ENCODE peak calls at places on chromosomes 7 and 10, in seven cellular contexts. U is IMR-90; Y is osteocyte; J is BJ; T is epithelial cell of esophagus; X is CD4-positive, alpha-beta T cell; E is BE2C. I is an unnamed sample.

GRCh38 chr10:14665304-14665703 is 109.4 kb downstream of the FAM107B start:
- DNase-seq in U (no peak), T (peak; percentile 95), J (no peak), E (no peak), X (no peak), Y (no peak), I (no peak)

GRCh38 chr7:141231018-141231792 is 157.3 kb downstream of the TMEM178B start:
- DNase-seq in E (peak; percentile 70), U (peak; percentile 19), J (no peak), T (peak; percentile 6), Y (no peak), X (no peak), I (no peak)

GRCh38 chr7:67398916-67399315 is 402.3 kb downstream of the TYW1 start:
- DNase-seq in E (peak; percentile 22), U (no peak), T (no peak), X (no peak), J (no peak), Y (no peak), I (no peak)

GRCh38 chr10:21494221-21495001 is 31.1 kb downstream of the SKIDA1 start:
- DNase-seq in U (no peak), T (no peak), X (no peak), E (no peak), J (no peak), Y (peak; percentile 84), I (peak; percentile 60)

GRCh38 chr10:77511498-77512218 is 126.0 kb downstream of the KCNMA1 start:
- DNase-seq in T (no peak), U (no peak), E (no peak), Y (no peak), J (no peak), X (no peak), I (no peak)

GRCh38 chr7:152464312-152465117 is 28.7 kb upstream of the KMT2C start:
- DNase-seq in U (peak; percentile 72), E (peak; percentile 82), Y (peak; percentile 94), T (peak; percentile 77), X (peak; percentile 39), J (no peak), I (peak; percentile 89)

GRCh38 chr7:92464515-92464914 is 13.2 kb downstream of the ERVW-1 start:
- DNase-seq in X (no peak), E (no peak), Y (no peak), J (no peak), U (no peak), T (peak; percentile 90), I (no peak)

GRCh38 chr7:29881724-29882123 is 75.4 kb downstream of the WIPF3 start:
- DNase-seq in J (no peak), U (no peak), Y (no peak), X (no peak), E (no peak), T (no peak), I (no peak)

GRCh38 chr10:22779331-22780019 is 65.1 kb upstream of the PIP4K2A start:
- DNase-seq in T (no peak), E (no peak), X (no peak), U (no peak), J (no peak), Y (no peak), I (no peak)

GRCh38 chr10:122102867-122103525 is 114.0 kb downstream of the TACC2 start:
- DNase-seq in Y (no peak), J (no peak), E (no peak), X (no peak), T (no peak), U (peak; percentile 36), I (no peak)

GRCh38 chr10:130453036-130453720 is 317.0 kb downstream of the GLRX3 start:
- DNase-seq in U (no peak), T (no peak), X (no peak), E (no peak), Y (peak; percentile 69), J (no peak), I (no peak)

GRCh38 chr7:140605337-140605736 is 35.3 kb downstream of the DENND2A start:
- DNase-seq in E (no peak), U (peak; percentile 96), J (no peak), T (peak; percentile 24), X (no peak), Y (no peak), I (no peak)

GRCh38 chr7:26188291-26188999 is 12.1 kb downstream of the HNRNPA2B1 start:
- DNase-seq in E (no peak), U (no peak), T (no peak), J (no peak), X (no peak), Y (no peak), I (no peak)

GRCh38 chr7:74449809-74450397 is 3.8 kb upstream of the GTF2IRD1 start:
- DNase-seq in E (peak; percentile 70), J (no peak), U (peak; percentile 43), T (peak; percentile 57), Y (no peak), X (peak; percentile 47), I (peak; percentile 87)

GRCh38 chr7:117582219-117582704 is 102.4 kb downstream of the CFTR start:
- DNase-seq in J (peak; percentile 79), Y (no peak), X (no peak), T (peak; percentile 58), U (peak; percentile 98), E (no peak), I (no peak)

GRCh38 chr7:32079530-32079929 is 9.3 kb upstream of the PDE1C start:
- DNase-seq in E (no peak), X (no peak), U (no peak), T (no peak), Y (no peak), J (no peak), I (no peak)

GRCh38 chr7:157657741-157658740 is 321.2 kb downstream of the DNAJB6 start:
- DNase-seq in T (no peak), U (no peak), E (no peak), J (no peak), Y (no peak), X (no peak), I (no peak)

GRCh38 chr7:27210441-27211083 is 10.7 kb upstream of the HOXA13 start:
- DNase-seq in X (no peak), U (peak; percentile 32), T (peak; percentile 55), Y (no peak), E (peak; percentile 69), J (no peak), I (peak; percentile 82)
- TF ChIP-seq CTCF in X (peak; percentile 81), U (peak; percentile 65), T (peak; percentile 78), Y (peak; percentile 80), E (peak; percentile 82), J (peak; percentile 79), I (peak; percentile 72)

GRCh38 chr10:73768881-73769280 is 13.0 kb upstream of the CHCHD1 start:
- DNase-seq in Y (no peak), T (no peak), E (no peak), U (no peak), J (no peak), X (peak; percentile 70), I (no peak)
- TF ChIP-seq CTCF in Y (no peak), T (peak; percentile 27), E (no peak), U (no peak), J (no peak), X (peak; percentile 67), I (peak; percentile 25)

GRCh38 chr7:138352570-138353461 is 107.2 kb upstream of the TRIM24 start:
- DNase-seq in X (no peak), Y (no peak), U (no peak), E (no peak), J (no peak), T (no peak), I (no peak)

GRCh38 chr7:138354066-138354465 is 106.0 kb upstream of the TRIM24 start:
- DNase-seq in U (no peak), X (no peak), J (no peak), Y (no peak), T (no peak), E (no peak), I (no peak)

GRCh38 chr7:138350701-138351357 is 109.2 kb upstream of the TRIM24 start:
- DNase-seq in U (no peak), X (no peak), Y (no peak), E (no peak), J (no peak), T (no peak), I (no peak)

GRCh38 chr7:138358850-138359341 is 101.2 kb upstream of the TRIM24 start:
- DNase-seq in U (no peak), E (no peak), J (no peak), Y (no peak), T (no peak), X (no peak), I (no peak)

GRCh38 chr7:138355254-138355653 is 104.8 kb upstream of the TRIM24 start:
- DNase-seq in X (no peak), Y (no peak), T (no peak), E (no peak), J (no peak), U (no peak), I (no peak)
- TF ChIP-seq CTCF in X (no peak), Y (no peak), T (no peak), E (no peak), J (no peak), U (no peak), I (no peak)

DNA sequence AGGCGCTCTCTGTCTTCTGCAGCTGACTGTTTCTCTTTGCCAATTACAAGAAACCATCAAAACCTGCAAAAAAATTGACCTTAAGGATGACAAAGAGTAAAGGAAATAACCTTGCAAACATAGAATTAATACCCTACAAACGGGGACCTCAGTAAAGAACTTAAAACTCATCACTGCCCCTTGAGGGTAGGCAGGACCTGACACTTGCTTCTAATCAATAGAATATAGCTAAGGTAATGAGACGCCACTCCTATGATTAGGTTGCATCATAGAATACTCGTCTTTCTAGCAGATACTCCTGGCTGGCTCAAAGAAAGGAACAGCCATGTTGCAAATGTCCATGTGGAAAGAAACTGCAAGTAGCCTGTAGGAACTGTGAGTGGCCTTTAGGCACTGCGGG is 140.0 kb downstream of the XPNPEP1 start:
- DNase-seq in T (no peak), E (no peak), Y (no peak), J (no peak), X (no peak), U (no peak), I (no peak)
- TF ChIP-seq CTCF in T (no peak), E (no peak), Y (no peak), J (no peak), X (no peak), U (no peak), I (no peak)

GRCh38 chr7:22296265-22296566 is 60.7 kb downstream of the RAPGEF5 start:
- DNase-seq in Y (no peak), E (no peak), T (no peak), J (no peak), X (no peak), U (no peak), I (no peak)

GRCh38 chr7:22300839-22301238 is 56.1 kb downstream of the RAPGEF5 start:
- DNase-seq in T (no peak), U (no peak), J (no peak), E (no peak), Y (no peak), X (no peak), I (no peak)

GRCh38 chr7:22292519-22292918 is 64.4 kb downstream of the RAPGEF5 start:
- DNase-seq in E (no peak), Y (no peak), J (no peak), T (no peak), U (no peak), X (no peak), I (no peak)

GRCh38 chr7:22295402-22296264 is 61.3 kb downstream of the RAPGEF5 start:
- DNase-seq in T (peak; percentile 13), J (no peak), U (no peak), E (no peak), Y (no peak), X (no peak), I (no peak)

DNA sequence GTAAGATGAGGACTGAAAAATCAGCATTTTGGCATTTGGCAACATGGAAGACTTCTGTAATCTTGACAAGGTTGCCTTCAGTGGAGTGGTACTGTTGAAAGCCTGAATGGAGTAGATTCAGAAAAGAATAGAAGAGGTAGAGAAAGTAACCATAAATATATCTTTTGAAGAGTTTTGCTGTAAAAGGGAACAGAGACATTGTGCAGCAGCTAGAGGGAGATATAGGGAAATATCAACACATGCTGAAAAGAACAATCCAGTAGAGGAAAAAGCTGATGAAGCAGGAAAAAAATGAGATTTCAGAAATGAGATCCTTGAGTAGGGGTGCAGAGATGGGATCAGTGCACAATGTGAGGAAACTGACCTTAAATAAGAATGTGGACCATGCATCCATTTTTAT is 60.0 kb downstream of the RAPGEF5 start:
- DNase-seq in J (no peak), T (no peak), U (no peak), X (no peak), Y (no peak), E (no peak), I (no peak)
- TF ChIP-seq CTCF in J (peak; percentile 11), T (peak; percentile 38), U (peak; percentile 19), X (no peak), Y (peak; percentile 16), E (peak; percentile 37), I (no peak)